ENCODE peak calls at places on chromosomes 7 and 10, in seven cellular contexts. Q, F, J, D, S, N and W are unnamed samples.

GRCh38 chr7:117654780-117655179 is 175.0 kb downstream of the CFTR start:
- DNase-seq in J (no peak), Q (no peak), S (no peak), F (no peak), D (no peak), N (no peak), W (peak; percentile 77)

GRCh38 chr10:29634764-29635625 is at the start of gene SVIL:
- DNase-seq in J (peak; percentile 71), Q (peak; percentile 33), S (no peak), D (no peak), N (peak; percentile 74), F (peak; percentile 95), W (peak; percentile 17)

GRCh38 chr7:94149776-94150545 is 145.8 kb upstream of the BET1 start:
- DNase-seq in S (no peak), F (no peak), J (peak; percentile 25), Q (no peak), N (no peak), D (no peak), W (no peak)

GRCh38 chr7:97019710-97020109 is 4.9 kb downstream of the DLX5 start:
- DNase-seq in J (no peak), F (no peak), D (no peak), N (no peak), S (no peak), Q (no peak), W (no peak)

GRCh38 chr7:39753823-39754325 is 130.5 kb downstream of the RALA start:
- DNase-seq in J (no peak), S (no peak), D (no peak), Q (no peak), N (no peak), F (no peak), W (no peak)

GRCh38 chr7:25187932-25188331 is 40.4 kb downstream of the NPVF start:
- DNase-seq in Q (peak; percentile 27), N (no peak), D (no peak), F (no peak), S (no peak), J (no peak), W (no peak)

GRCh38 chr7:29843106-29843505 is 36.8 kb downstream of the WIPF3 start:
- DNase-seq in N (no peak), Q (no peak), J (no peak), F (no peak), D (no peak), S (no peak), W (no peak)

GRCh38 chr10:15123749-15124184 is 26.6 kb downstream of the RPP38 start:
- DNase-seq in D (no peak), N (no peak), J (peak; percentile 86), S (no peak), F (no peak), Q (no peak), W (no peak)

GRCh38 chr10:64112697-64113367 is 591.6 kb downstream of the REEP3 start:
- DNase-seq in F (no peak), Q (no peak), S (no peak), D (no peak), J (no peak), N (no peak), W (peak; percentile 17)

GRCh38 chr10:70221030-70221429 is 12.2 kb downstream of the PPA1 start:
- DNase-seq in S (no peak), D (no peak), J (no peak), Q (no peak), N (no peak), F (no peak), W (peak; percentile 11)

DNA sequence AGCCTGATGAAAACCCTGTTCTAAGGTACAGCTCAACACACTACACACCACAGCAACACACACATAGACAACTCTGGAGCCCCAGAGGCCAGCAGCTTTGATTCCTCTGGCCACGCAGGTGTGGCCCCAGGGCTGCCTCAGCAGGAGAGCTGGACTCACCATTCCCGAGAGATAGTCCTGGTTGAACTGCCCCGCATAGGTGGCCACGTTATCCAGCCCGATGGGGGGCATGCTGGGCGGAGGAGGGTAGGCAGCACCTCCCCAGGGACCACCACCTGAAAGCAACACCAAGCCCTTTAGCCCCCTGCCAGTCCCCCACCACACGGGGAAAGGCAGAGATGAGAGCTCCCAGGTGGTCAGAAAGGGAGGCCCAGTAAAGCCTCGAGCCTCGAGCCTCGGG is 34.7 kb downstream of the ANXA11 start:
- DNase-seq in Q (no peak), N (no peak), S (no peak), D (no peak), J (no peak), F (peak; percentile 58), W (no peak)
- H3K4me1 ChIP-seq in Q (peaks cover 8% of the 10 kb centered on the region), N (no peaks in the 10 kb centered on the region), S (no peaks in the 10 kb centered on the region), D (peaks cover 25% of the 10 kb centered on the region), J (peaks cover 12% of the 10 kb centered on the region), F (peaks cover 15% of the 10 kb centered on the region), W (no peaks in the 10 kb centered on the region)

DNA sequence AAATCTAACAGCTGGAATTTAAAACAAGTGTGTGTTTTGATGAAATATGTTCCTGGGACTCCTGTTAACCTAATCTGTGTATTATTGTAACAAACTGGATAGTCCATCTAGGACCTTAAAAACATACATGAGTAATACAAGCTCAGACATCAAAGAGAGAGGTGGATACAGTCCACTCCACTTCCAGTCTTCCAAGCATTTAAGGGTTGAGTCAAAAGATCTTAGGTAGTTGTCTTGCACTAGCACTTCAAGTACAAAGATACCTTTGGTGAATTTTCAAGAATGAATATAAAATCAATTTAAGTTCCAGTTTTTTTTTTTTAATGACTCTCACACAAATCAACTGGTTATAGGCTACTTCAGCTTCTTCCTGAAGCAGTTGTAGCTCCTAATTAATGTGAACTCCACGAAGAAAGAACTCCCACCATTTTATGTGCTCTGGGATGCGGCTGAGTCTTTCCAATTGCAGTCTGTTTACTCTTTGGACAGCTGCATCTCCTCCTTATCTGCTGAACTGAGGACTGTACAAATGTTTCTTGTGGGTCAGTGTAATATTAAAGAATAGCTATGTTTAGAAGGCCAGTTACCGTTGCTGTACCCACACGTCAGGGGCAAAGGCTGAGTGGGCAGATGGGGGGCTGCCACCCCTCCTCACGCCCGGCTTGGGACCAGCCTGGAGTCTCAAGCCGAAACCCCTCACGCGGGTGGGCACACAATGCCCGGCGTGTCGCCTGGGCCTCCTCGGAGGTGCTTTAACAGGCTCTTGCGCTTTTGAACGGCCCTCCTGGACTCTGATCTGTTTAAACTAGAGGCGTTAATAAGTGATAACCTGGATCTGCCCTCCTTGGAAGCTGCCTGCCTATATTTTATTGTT is 2.9 kb upstream of the IGF2BP3 start:
- DNase-seq in J (no peak), F (no peak), D (no peak), Q (no peak), N (no peak), S (peak; percentile 24), W (peak; percentile 70)
- H3K4me3 ChIP-seq in J (peak overlapping the region; percentile 83), F (no peak overlapping the region), D (no peak overlapping the region), Q (peak overlapping the region; percentile 64), N (peak overlapping the region; percentile 46), S (no peak overlapping the region), W (no peak overlapping the region)

DNA sequence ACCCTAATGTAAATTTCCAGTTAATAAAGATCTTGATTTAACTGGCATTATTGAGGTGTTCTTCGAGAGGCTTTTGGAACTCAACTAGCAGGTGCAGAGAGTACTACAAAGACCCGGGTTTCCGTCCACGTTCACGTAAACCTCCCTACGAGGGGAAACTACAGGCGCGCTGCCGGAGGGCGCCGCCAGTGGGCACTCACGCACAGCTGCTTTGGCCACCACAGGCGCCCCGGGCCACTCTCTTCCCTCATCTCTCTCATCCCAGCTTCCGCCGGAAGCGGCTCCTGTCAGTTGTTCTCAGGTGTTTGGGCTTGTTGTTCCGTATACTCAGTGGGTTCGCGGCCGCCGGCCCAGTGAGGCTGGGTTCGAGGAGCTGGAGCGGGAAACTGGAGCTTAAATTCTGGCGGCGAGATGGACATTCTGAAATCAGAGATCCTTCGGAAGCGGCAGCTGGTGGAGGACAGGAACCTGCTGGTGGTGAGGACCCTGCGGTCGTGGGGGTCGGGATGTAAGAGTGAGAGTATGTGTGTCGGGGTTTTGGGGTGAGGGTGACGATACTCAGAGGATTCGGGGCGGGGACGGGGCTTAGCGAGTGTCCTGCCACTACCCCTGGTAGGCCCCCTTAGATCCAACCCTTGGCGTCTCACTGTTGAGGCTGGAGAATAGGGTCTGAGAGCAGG is at the start of gene PRPF18:
- DNase-seq in N (peak; percentile 96), D (peak; percentile 63), F (peak; percentile 95), S (peak; percentile 90), Q (peak; percentile 97), J (peak; percentile 92), W (peak; percentile 94)
- H3K27ac ChIP-seq in N (peak within 1 kb of the TSS; percentile 29), D (peak within 1 kb of the TSS; percentile 78), F (peak within 1 kb of the TSS; percentile 78), S (peak within 1 kb of the TSS; percentile 74), Q (no peak within 1 kb of the TSS), J (peak within 1 kb of the TSS; percentile 19), W (no peak within 1 kb of the TSS)

GRCh38 chr10:79181227-79181626 is 112.5 kb downstream of the ZMIZ1 start:
- DNase-seq in Q (no peak), D (no peak), S (no peak), J (no peak), F (no peak), N (no peak), W (no peak)

GRCh38 chr10:79178614-79179403 is 110.0 kb downstream of the ZMIZ1 start:
- DNase-seq in J (peak; percentile 93), D (no peak), N (peak; percentile 71), Q (no peak), S (no peak), F (peak; percentile 83), W (no peak)

GRCh38 chr10:79180619-79181221 is 112.0 kb downstream of the ZMIZ1 start:
- DNase-seq in Q (no peak), D (no peak), N (no peak), S (no peak), J (no peak), F (no peak), W (no peak)

GRCh38 chr10:79178070-79178576 is 109.4 kb downstream of the ZMIZ1 start:
- DNase-seq in F (no peak), Q (no peak), D (no peak), S (no peak), J (no peak), N (no peak), W (no peak)

DNA sequence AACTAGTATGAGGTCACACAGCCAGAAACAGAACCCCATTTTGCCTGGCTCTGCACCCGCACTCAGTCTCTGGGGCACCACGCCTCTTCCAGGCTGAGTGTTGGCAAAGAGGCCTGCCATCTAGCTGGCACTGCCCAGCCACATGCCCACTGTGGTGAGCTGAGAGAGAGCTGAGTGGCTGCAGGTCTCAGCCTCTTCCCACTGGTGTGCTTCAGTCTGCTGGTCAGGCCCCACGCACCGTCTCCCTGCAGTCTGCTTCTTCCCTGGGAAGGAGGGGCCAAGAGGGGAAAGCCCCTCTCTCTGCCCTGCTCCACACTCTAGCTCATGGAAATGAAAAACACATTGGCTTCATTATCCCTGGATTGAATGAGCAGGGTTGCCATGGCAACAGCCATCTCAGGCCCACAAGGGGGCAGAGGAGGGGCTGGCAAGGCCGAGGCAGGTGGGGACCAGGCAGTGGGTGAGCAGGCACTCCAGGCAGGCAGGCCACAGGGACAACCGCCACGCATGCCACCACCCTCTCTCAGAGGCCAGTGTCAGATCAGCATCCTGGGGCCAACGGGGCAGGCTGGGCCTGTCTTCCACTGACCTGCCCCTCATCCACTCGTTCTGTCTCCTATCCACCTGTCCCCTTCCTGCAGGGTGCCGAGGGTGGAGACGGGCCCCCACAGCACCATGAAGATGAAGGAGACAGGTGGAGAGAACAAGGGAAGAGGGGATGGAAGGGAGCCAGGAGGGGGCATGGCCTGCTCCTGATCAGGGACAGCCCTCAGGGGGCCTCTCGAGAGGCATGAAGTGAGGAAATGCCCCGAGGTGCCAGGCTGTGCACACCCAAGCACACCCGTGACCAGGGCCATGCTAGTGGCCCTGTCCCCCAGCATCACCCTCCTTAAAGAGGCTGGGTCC is 110.9 kb downstream of the ZMIZ1 start:
- DNase-seq in F (no peak), J (no peak), N (peak; percentile 61), D (no peak), Q (peak; percentile 77), S (no peak), W (no peak)
- H3K4me1 ChIP-seq in F (peaks cover 100% of the 10 kb centered on the region), J (peaks cover 83% of the 10 kb centered on the region), N (peaks cover 70% of the 10 kb centered on the region), D (peaks cover 36% of the 10 kb centered on the region), Q (peaks cover 17% of the 10 kb centered on the region), S (no peaks in the 10 kb centered on the region), W (no peaks in the 10 kb centered on the region)